ENCODE peak calls at places on chromosomes 16 and 17, in four cellular contexts. L is activated CD8-positive, alpha-beta memory T cell treated with anti-CD3 and anti-CD28 coated beads, Interleukin-2, amount 50 U/mL, for 48 hours; O is Right ventricle myocardium superior; W is right cardiac atrium. I is an unnamed sample.
A peak's percentile ranks its signal among the peaks of the same experiment; 100 is the strongest.

GRCh38 chr17:29037739-29038465 is 5.0 kb upstream of the PIPOX start:
- DNase-seq in L (no peak), O (no peak), W (no peak), I (no peak)

GRCh38 chr17:5587431-5588032 is 3.2 kb upstream of the NLRP1 start:
- DNase-seq in L (no peak), O (no peak), W (no peak), I (peak; percentile 13)

GRCh38 chr17:38657824-38658740 is 16.7 kb downstream of the EPOP start:
- DNase-seq in L (no peak), O (no peak), W (no peak), I (no peak)

GRCh38 chr17:41544497-41544896 is 16.4 kb upstream of the KRT19 start:
- DNase-seq in L (no peak), O (no peak), W (no peak), I (peak; percentile 65)

GRCh38 chr17:65851965-65852736 is 290.7 kb upstream of the AXIN2 start:
- DNase-seq in L (no peak), O (no peak), W (no peak), I (no peak)

GRCh38 chr17:45411348-45412105 is 21.1 kb downstream of the ARHGAP27 start:
- DNase-seq in L (no peak), O (no peak), W (peak; percentile 40), I (no peak)

GRCh38 chr16:58022601-58023371 is 2.8 kb upstream of the MMP15 start:
- DNase-seq in L (no peak), O (peak; percentile 90), W (peak; percentile 92), I (peak; percentile 71)

GRCh38 chr16:51392651-51393187 is 241.6 kb upstream of the SALL1 start:
- DNase-seq in L (no peak), O (peak; percentile 37), W (no peak), I (no peak)

GRCh38 chr16:66661210-66661560 is 35.4 kb downstream of the CMTM4 start:
- DNase-seq in L (no peak), O (no peak), W (no peak), I (peak; percentile 17)

GRCh38 chr17:45948881-45949624 is 50.0 kb upstream of the STH start:
- DNase-seq in L (peak; percentile 91), O (peak; percentile 89), W (peak; percentile 92), I (no peak)

GRCh38 chr16:72926671-72927070 is 121.3 kb downstream of the ZFHX3 start:
- DNase-seq in L (no peak), O (no peak), W (no peak), I (no peak)

GRCh38 chr17:40190197-40191021 is 13.1 kb downstream of the RAPGEFL1 start:
- DNase-seq in L (peak; percentile 67), O (no peak), W (no peak), I (no peak)

GRCh38 chr17:78862073-78863023 is 21.7 kb upstream of the USP36 start:
- DNase-seq in L (no peak), O (peak; percentile 82), W (peak; percentile 84), I (no peak)

I was measured in DMS 273 treated with DMSO at 0.1 percent for 48 hours.